ENCODE peak calls at places on chromosomes 1 and 21, in five cellular contexts. H is neural crest cell, A is endodermal cell, F is NCI-H1105 treated with DMSO at 0.1 percent for 48 hours, I is GM12892. U is an unnamed sample.

GRCh38 chr1:96059276-96059675 is 662.3 kb upstream of the PTBP2 start:
- DNase-seq in H (no peak), A (no peak), F (no peak), I (no peak), U (no peak)

GRCh38 chr1:230127105-230128054 is 60.3 kb downstream of the GALNT2 start:
- DNase-seq in F (no peak), A (peak), H (no peak), I (no peak), U (no peak)

GRCh38 chr1:188433428-188433827 is 1604.7 kb downstream of the PLA2G4A start:
- DNase-seq in F (no peak), I (no peak), A (no peak), H (no peak), U (no peak)

GRCh38 chr1:229620876-229621275 is 5.0 kb downstream of the TAF5L start:
- DNase-seq in H (no peak), F (no peak), A (peak), I (no peak), U (no peak)

GRCh38 chr1:86151427-86151826 is 5.1 kb downstream of the COL24A1 start:
- DNase-seq in H (no peak), F (no peak), I (no peak), A (no peak), U (no peak)

GRCh38 chr1:233614743-233615521 is 1.0 kb downstream of the KCNK1 start:
- DNase-seq in I (peak), F (no peak), H (no peak), A (peak), U (no peak)

GRCh38 chr21:14236180-14236579 is 20.2 kb downstream of the RBM11 start:
- DNase-seq in F (no peak), H (no peak), I (no peak), A (no peak), U (no peak)

GRCh38 chr1:221912230-221912629 is 170.3 kb upstream of the DUSP10 start:
- DNase-seq in I (no peak), F (no peak), H (no peak), A (no peak), U (no peak)

GRCh38 chr1:206875752-206876380 is 10.4 kb downstream of the IL20 start:
- DNase-seq in F (no peak), A (no peak), H (no peak), I (no peak), U (no peak)

GRCh38 chr1:234770031-234770795 is 160.2 kb upstream of the IRF2BP2 start:
- DNase-seq in A (peak), H (no peak), F (no peak), I (no peak), U (peak)

GRCh38 chr1:6918908-6919511 is 133.8 kb downstream of the CAMTA1 start:
- DNase-seq in A (no peak), H (no peak), I (no peak), F (no peak), U (no peak)